ENCODE peak calls at places on chromosomes 13 and 19, in ten cellular contexts. Y is cardiac fibroblast; K is fibroblast of the aortic adventitia; A is CD8-positive, alpha-beta T cell; J is COR-L47; B is EL; N is endothelial cell; U is MG63; O is nucleus accumbens; G is NCI-H1105 treated with DMSO at 0.1 percent for 48 hours. L is an unnamed sample.

GRCh38 chr13:75803175-75803611 is 167.1 kb downstream of the LMO7 start:
- DNase-seq in A (peak), B (no peak), G (no peak), Y (no peak), O (no peak), U (no peak), J (peak), N (no peak), K (no peak), L (no peak)

GRCh38 chr19:13906525-13906904 is 514 bp downstream of the CC2D1A start:
- DNase-seq in Y (no peak), U (no peak), G (peak), J (no peak), O (no peak), B (peak), N (no peak), K (no peak), A (peak), L (peak)

GRCh38 chr19:18896421-18896841 is 473 bp upstream of the CERS1 start:
- DNase-seq in G (no peak), A (no peak), B (peak), U (no peak), N (no peak), K (no peak), O (no peak), J (no peak), Y (no peak), L (peak)

GRCh38 chr19:48844472-48844871 is 8.2 kb upstream of the HSD17B14 start:
- DNase-seq in Y (peak), O (no peak), A (no peak), U (peak), B (peak), N (no peak), K (peak), G (no peak), J (peak), L (peak)

GRCh38 chr19:5997371-5997770 is 19.4 kb upstream of the RANBP3 start:
- DNase-seq in Y (no peak), A (no peak), U (no peak), K (no peak), N (peak), G (no peak), O (no peak), B (no peak), J (no peak), L (peak)

GRCh38 chr19:29540128-29540527 is 14.3 kb downstream of the VSTM2B start:
- DNase-seq in U (no peak), A (no peak), B (no peak), O (no peak), Y (no peak), K (no peak), J (no peak), N (no peak), G (no peak), L (peak)

GRCh38 chr19:13029893-13030292 is 34.6 kb downstream of the NFIX start:
- DNase-seq in G (no peak), J (no peak), A (no peak), Y (peak), N (peak), B (no peak), U (peak), K (peak), O (peak), L (peak)

GRCh38 chr19:43606569-43607229 is 5.2 kb upstream of the SRRM5 start:
- DNase-seq in U (no peak), J (peak), N (no peak), G (peak), O (no peak), B (no peak), A (no peak), K (no peak), Y (no peak), L (peak)

GRCh38 chr19:49877020-49877878 is at the start of the genes AKT1S1 and TBC1D17:
- DNase-seq in B (peak), A (peak), J (peak), N (peak), K (peak), G (peak), O (peak), Y (peak), U (peak), L (peak)

GRCh38 chr13:40132249-40132648 is 476.8 kb downstream of the COG6 start:
- DNase-seq in U (no peak), K (no peak), B (no peak), J (no peak), G (no peak), O (no peak), Y (no peak), N (no peak), A (no peak), L (no peak)

L was measured in osteoblast.